ENCODE peak calls at places on chromosomes 16 and 17, in six cellular contexts. B is epithelial cell of proximal tubule, C is PC-3, I is IMR-90, Z is right atrium auricular region, S is neural progenitor cell. Y is an unnamed sample.

GRCh38 chr16:22787456-22788189 is 26.3 kb upstream of the HS3ST2 start:
- DNase-seq in B (no peak), C (peak), I (peak), Z (no peak), S (no peak), Y (peak)

GRCh38 chr17:11928436-11928835 is 68.8 kb downstream of the ZNF18 start:
- DNase-seq in B (no peak), C (no peak), I (no peak), Z (no peak), S (no peak), Y (no peak)

GRCh38 chr17:42881768-42882565 is 18.6 kb upstream of the G6PC1 start:
- DNase-seq in B (no peak), C (no peak), I (no peak), Z (no peak), S (no peak), Y (no peak)

GRCh38 chr16:84138824-84139627 is 6.0 kb downstream of the HSDL1 start:
- DNase-seq in B (no peak), C (peak), I (peak), Z (no peak), S (peak), Y (peak)

GRCh38 chr16:27982184-27982583 is 81.3 kb downstream of the GSG1L start:
- DNase-seq in B (no peak), C (no peak), I (no peak), Z (no peak), S (no peak), Y (no peak)

GRCh38 chr17:42895185-42895555 is 5.4 kb upstream of the G6PC1 start:
- DNase-seq in B (no peak), C (peak), I (peak), Z (peak), S (no peak), Y (peak)

GRCh38 chr16:22624759-22625533 is 114.3 kb downstream of the NPIPB5 start:
- DNase-seq in B (no peak), C (no peak), I (no peak), Z (no peak), S (no peak), Y (no peak)

GRCh38 chr16:12547608-12547922 is 256.1 kb downstream of the CPPED1 start:
- DNase-seq in B (no peak), C (no peak), I (no peak), Z (no peak), S (no peak), Y (no peak)

GRCh38 chr16:52577130-52577706 is 30.3 kb upstream of the TOX3 start:
- DNase-seq in B (no peak), C (no peak), I (no peak), Z (no peak), S (no peak), Y (no peak)

GRCh38 chr17:80720624-80721577 is 176.3 kb downstream of the RPTOR start:
- DNase-seq in B (peak), C (peak), I (peak), Z (no peak), S (no peak), Y (peak)

GRCh38 chr17:76246080-76247066 is 6.1 kb upstream of the RNF157 start:
- DNase-seq in B (no peak), C (no peak), I (peak), Z (no peak), S (no peak), Y (peak)

GRCh38 chr17:44097110-44097810 is 26.2 kb downstream of the HDAC5 start:
- DNase-seq in B (no peak), C (peak), I (peak), Z (no peak), S (no peak), Y (peak)

GRCh38 chr16:29029168-29029994 is 44.5 kb downstream of the LAT start:
- DNase-seq in B (peak), C (peak), I (peak), Z (no peak), S (peak), Y (peak)

GRCh38 chr16:77195411-77195810 is 3.8 kb upstream of the SYCE1L start:
- DNase-seq in B (no peak), C (no peak), I (no peak), Z (no peak), S (no peak), Y (no peak)

GRCh38 chr17:30565073-30565935 is 88.1 kb downstream of the GOSR1 start:
- DNase-seq in B (no peak), C (no peak), I (no peak), Z (peak), S (peak), Y (no peak)

GRCh38 chr17:2718150-2718938 is 6.8 kb upstream of the CLUH start:
- DNase-seq in B (no peak), C (no peak), I (no peak), Z (no peak), S (no peak), Y (no peak)

GRCh38 chr16:56795011-56795410 is 65.1 kb downstream of the NUP93 start:
- DNase-seq in B (peak), C (peak), I (no peak), Z (no peak), S (no peak), Y (no peak)

GRCh38 chr16:27446721-27447120 is 44.7 kb downstream of the IL21R start:
- DNase-seq in B (no peak), C (no peak), I (no peak), Z (no peak), S (no peak), Y (no peak)

GRCh38 chr17:1776857-1777256 is 15.0 kb downstream of the SERPINF1 start:
- DNase-seq in B (no peak), C (no peak), I (no peak), Z (no peak), S (no peak), Y (no peak)

GRCh38 chr17:57203076-57203475 is 53.2 kb upstream of the MSI2 start:
- DNase-seq in B (no peak), C (no peak), I (no peak), Z (no peak), S (no peak), Y (no peak)

GRCh38 chr17:46719889-46720288 is 98.6 kb downstream of the WNT3 start:
- DNase-seq in B (no peak), C (no peak), I (no peak), Z (no peak), S (no peak), Y (no peak)

GRCh38 chr16:8924214-8924613 is 39.5 kb downstream of the USP7 start:
- DNase-seq in B (no peak), C (no peak), I (no peak), Z (no peak), S (no peak), Y (no peak)

GRCh38 chr17:33266116-33266515 is 27.0 kb downstream of the ASIC2 start:
- DNase-seq in B (no peak), C (no peak), I (peak), Z (no peak), S (no peak), Y (peak)

GRCh38 chr17:61739002-61739401 is 124.3 kb downstream of the BRIP1 start:
- DNase-seq in B (no peak), C (no peak), I (no peak), Z (no peak), S (no peak), Y (no peak)

GRCh38 chr17:61735807-61736206 is 127.5 kb downstream of the BRIP1 start:
- DNase-seq in B (no peak), C (no peak), I (no peak), Z (no peak), S (no peak), Y (no peak)

GRCh38 chr17:61736438-61736837 is 126.9 kb downstream of the BRIP1 start:
- DNase-seq in B (no peak), C (no peak), I (no peak), Z (no peak), S (no peak), Y (no peak)

GRCh38 chr17:61737820-61738219 is 125.5 kb downstream of the BRIP1 start:
- DNase-seq in B (no peak), C (no peak), I (no peak), Z (no peak), S (no peak), Y (no peak)

DNA sequence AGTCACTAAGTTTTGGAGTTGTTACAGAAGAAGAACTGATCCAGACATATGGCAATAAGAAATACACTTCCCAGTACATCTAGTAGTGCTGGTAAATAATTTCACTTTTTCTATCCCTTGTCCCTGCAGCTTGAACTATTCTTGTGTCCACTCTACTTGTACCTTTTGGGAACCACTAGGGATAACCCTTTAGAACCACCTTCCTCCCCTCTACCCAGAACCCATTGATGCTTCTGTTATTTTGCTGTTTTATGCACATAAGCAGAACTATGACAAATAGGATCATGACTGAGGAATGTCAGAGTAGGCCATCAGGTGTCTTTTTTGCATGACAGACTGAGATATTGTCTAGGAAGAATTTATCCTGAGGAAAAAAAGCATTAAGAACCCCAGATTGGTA is 125.1 kb downstream of the BRIP1 start:
- DNase-seq in B (no peak), C (no peak), I (no peak), Z (no peak), S (no peak), Y (no peak)
- TF ChIP-seq CTCF in B (no peak), C (no peak), I (no peak), Z (no peak), S (no peak), Y (no peak)

DNA sequence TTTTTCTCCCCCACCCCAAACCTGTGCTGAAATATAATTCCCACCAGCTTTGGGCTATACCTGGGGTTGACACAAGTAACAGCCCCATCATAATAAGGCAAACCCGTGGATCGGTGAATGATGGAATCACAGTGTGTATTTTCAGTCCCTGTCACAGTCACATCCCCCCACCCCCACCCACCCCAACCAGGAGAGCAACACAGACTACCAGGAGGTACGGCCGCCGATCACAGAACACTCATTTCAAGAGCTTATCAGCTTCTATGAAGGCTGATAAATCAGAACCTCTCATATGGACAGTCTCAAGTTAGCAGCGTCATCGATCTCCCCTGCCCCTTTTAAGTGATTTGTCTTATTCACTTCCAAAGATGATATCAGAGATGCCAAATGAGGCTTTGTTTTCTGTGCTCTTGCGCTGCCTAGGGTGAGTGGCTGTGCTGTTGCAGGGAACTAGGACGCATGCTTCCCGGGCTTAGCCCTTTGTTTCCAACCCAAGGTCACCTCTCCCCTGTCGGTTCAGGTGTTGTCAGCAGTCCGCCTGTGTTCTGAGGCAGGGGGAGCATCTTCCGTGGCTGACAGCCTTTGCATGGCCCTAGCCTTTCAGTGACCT is 26.8 kb upstream of the PMFBP1 start:
- DNase-seq in B (no peak), C (no peak), I (no peak), Z (no peak), S (no peak), Y (no peak)
- H3K4me3 ChIP-seq in B (no peak), C (no peak), I (no peak), Z (no peak), S (no peak), Y (no peak)

GRCh38 chr16:67245189-67245585 is 2.1 kb downstream of the FHOD1 start:
- DNase-seq in B (no peak), C (no peak), I (no peak), Z (no peak), S (no peak), Y (no peak)

GRCh38 chr16:67245674-67246080 is 1.6 kb downstream of the FHOD1 start:
- DNase-seq in B (no peak), C (peak), I (no peak), Z (no peak), S (no peak), Y (no peak)

GRCh38 chr16:67247698-67248400 is 568 bp upstream of the FHOD1 start:
- DNase-seq in B (no peak), C (no peak), I (no peak), Z (no peak), S (no peak), Y (no peak)

GRCh38 chr16:67246945-67247697 is at the start of gene FHOD1:
- DNase-seq in B (no peak), C (peak), I (peak), Z (peak), S (peak), Y (peak)

GRCh38 chr16:67246081-67246944 is 968 bp downstream of the FHOD1 start:
- DNase-seq in B (no peak), C (peak), I (peak), Z (peak), S (peak), Y (peak)
- TF ChIP-seq CTCF in B (peak), C (peak), I (peak), Z (peak), S (peak), Y (peak)

GRCh38 chr16:62882552-62883221 is 846.4 kb upstream of the CDH8 start:
- DNase-seq in B (no peak), C (no peak), I (no peak), Z (no peak), S (no peak), Y (no peak)
- H3K4me3 ChIP-seq in B (no peak), C (no peak), I (no peak), Z (no peak), S (no peak), Y (no peak)

GRCh38 chr17:74738051-74738996 is 1.3 kb downstream of the RAB37 start:
- DNase-seq in B (no peak), C (peak), I (no peak), Z (no peak), S (no peak), Y (no peak)

GRCh38 chr17:74734256-74734655 is 2.8 kb upstream of the RAB37 start:
- DNase-seq in B (no peak), C (no peak), I (no peak), Z (no peak), S (no peak), Y (no peak)

GRCh38 chr17:74739227-74739831 is 2.3 kb downstream of the RAB37 start:
- DNase-seq in B (no peak), C (no peak), I (no peak), Z (no peak), S (no peak), Y (no peak)

GRCh38 chr17:74737299-74738050 is 419 bp downstream of the RAB37 start:
- DNase-seq in B (no peak), C (peak), I (no peak), Z (no peak), S (peak), Y (no peak)

GRCh38 chr17:74736423-74737298 is at the start of gene RAB37:
- DNase-seq in B (no peak), C (no peak), I (no peak), Z (peak), S (peak), Y (no peak)
- TF ChIP-seq CTCF in B (peak), C (peak), I (peak), Z (no peak), S (peak), Y (peak)

GRCh38 chr16:50534556-50534955 is 13.6 kb upstream of the NKD1 start:
- DNase-seq in B (no peak), C (no peak), I (no peak), Z (peak), S (no peak), Y (no peak)
- H3K4me3 ChIP-seq in B (no peak), C (no peak), I (no peak), Z (no peak), S (no peak), Y (no peak)

GRCh38 chr16:79599256-79599836 is 1.2 kb downstream of the MAF start:
- DNase-seq in B (no peak), C (no peak), I (no peak), Z (no peak), S (peak), Y (no peak)
- TF ChIP-seq CTCF in B (no peak), C (no peak), I (no peak), Z (no peak), S (no peak), Y (no peak)

DNA sequence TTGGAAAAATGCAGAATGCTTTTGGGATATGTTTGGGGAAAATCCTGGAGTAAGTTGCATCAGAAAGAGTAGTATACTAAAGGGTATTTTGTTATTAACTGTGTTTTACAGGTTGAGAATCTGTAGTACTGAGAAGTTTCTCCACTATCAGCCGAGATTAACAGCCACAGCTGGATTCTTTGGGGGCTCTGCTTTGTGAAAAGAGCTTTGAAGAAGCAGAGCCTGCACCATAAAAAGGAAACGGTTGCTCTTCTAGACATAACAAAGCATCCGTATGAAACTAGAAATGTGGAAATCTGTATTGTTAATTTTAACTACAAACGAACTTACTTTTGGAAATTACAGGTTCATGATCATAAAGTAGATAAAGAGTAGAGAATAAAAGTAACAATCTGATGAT is 5.3 kb downstream of the NLK start:
- DNase-seq in B (no peak), C (no peak), I (no peak), Z (no peak), S (peak), Y (no peak)
- H3K4me3 ChIP-seq in B (no peak), C (no peak), I (no peak), Z (no peak), S (peak), Y (no peak)

DNA sequence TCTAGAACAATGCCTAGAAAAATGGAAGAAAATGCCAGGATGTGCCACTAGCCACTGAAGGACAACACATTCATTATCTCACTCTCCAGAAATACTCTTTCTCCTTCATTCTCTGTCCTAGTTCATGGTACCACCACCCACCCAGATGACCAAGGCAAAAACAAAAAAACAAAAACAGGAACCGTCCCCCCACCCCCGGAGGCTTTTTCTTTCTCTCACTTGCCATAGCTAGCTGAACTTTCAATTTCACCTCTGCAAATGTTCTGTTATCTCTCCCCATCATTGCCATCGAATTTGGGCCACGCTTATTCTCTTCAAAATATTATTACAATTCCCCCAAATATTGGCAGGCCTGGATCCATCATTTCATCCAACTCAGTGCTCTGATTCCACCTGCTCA is 49.0 kb downstream of the SOX9 start:
- DNase-seq in B (no peak), C (no peak), I (no peak), Z (no peak), S (no peak), Y (no peak)
- TF ChIP-seq CTCF in B (no peak), C (no peak), I (no peak), Z (no peak), S (no peak), Y (no peak)